ENCODE peak calls at places on chromosomes 5 and 9, in eight cellular contexts. E is AG09319; U is SW480; H is stimulated activated CD8-positive, alpha-beta memory T cell treated with anti-CD3 and anti-CD28 coated beads, Interleukin-12 subunit alpha, Interleukin-12 subunit beta, amount 100 ng/mL, for 4 hours; A is Caki2; N is cardiac muscle cell; G is CD4-positive, alpha-beta T cell; J is activated T-helper 1 cell treated with anti-CD3 and anti-CD28 coated beads, Interleukin-12 subunit alpha, Interleukin-12 subunit beta, Interleukin-2, Interleukin-4 antibody, amounts not matched to agents 30 ng/mL and 10 ng/mL and 1 ng/mL, durations not matched to agents 14 hours and 24 hours and 36 hours. O is an unnamed sample.

GRCh38 chr9:31996331-31996730 is 388.1 kb upstream of the ACO1 start:
- DNase-seq in E (no peak), U (no peak), N (no peak), G (no peak), J (no peak), A (no peak), H (no peak), O (no peak)

GRCh38 chr5:83387041-83387440 is 84.5 kb upstream of the VCAN start:
- DNase-seq in N (no peak), J (no peak), U (no peak), E (no peak), G (no peak), A (no peak), H (no peak), O (no peak)

GRCh38 chr5:57436586-57436985 is 46.0 kb downstream of the ACTBL2 start:
- DNase-seq in G (no peak), J (no peak), E (no peak), A (no peak), H (no peak), N (no peak), U (no peak), O (no peak)

GRCh38 chr5:55141945-55142690 is 17.9 kb upstream of the GPX8 start:
- DNase-seq in E (no peak), A (no peak), G (no peak), U (no peak), J (no peak), H (no peak), N (no peak), O (no peak)

GRCh38 chr9:115132648-115133047 is 14.7 kb upstream of the TNC start:
- DNase-seq in U (no peak), J (no peak), E (no peak), G (no peak), H (no peak), A (no peak), N (peak; percentile 60), O (peak; percentile 44)

GRCh38 chr5:166671818-166672217 is 1619.6 kb upstream of the WWC1 start:
- DNase-seq in N (peak; percentile 25), A (no peak), E (no peak), U (no peak), G (no peak), J (no peak), H (no peak), O (no peak)

GRCh38 chr5:73122875-73123810 is 2.8 kb downstream of the TMEM171 start:
- DNase-seq in J (no peak), E (peak; percentile 55), A (no peak), N (peak; percentile 83), G (no peak), H (no peak), U (no peak), O (peak; percentile 38)

GRCh38 chr9:80796662-80797426 is 892.5 kb downstream of the TLE1 start:
- DNase-seq in G (no peak), E (no peak), A (no peak), U (no peak), N (no peak), J (no peak), H (no peak), O (peak; percentile 22)

GRCh38 chr9:79569814-79570448 is 1.8 kb upstream of the TLE4 start:
- DNase-seq in H (no peak), A (no peak), N (no peak), J (no peak), G (no peak), U (no peak), E (no peak), O (no peak)

GRCh38 chr5:132044207-132044606 is 16.2 kb upstream of the IL3 start:
- DNase-seq in J (no peak), G (no peak), E (no peak), A (no peak), U (no peak), H (no peak), N (no peak), O (no peak)

GRCh38 chr5:180205936-180206335 is 3.1 kb downstream of the RASGEF1C start:
- DNase-seq in E (no peak), J (no peak), H (no peak), N (no peak), G (no peak), A (no peak), U (no peak), O (no peak)

GRCh38 chr5:132180134-132180745 is 47.4 kb downstream of the P4HA2 start:
- DNase-seq in A (peak; percentile 42), H (no peak), U (peak; percentile 61), J (no peak), G (no peak), N (peak; percentile 78), E (peak; percentile 42), O (no peak)

GRCh38 chr5:57889558-57889957 is 406.9 kb upstream of the ACTBL2 start:
- DNase-seq in U (peak; percentile 83), N (peak; percentile 75), H (no peak), G (no peak), A (peak; percentile 97), J (no peak), E (peak; percentile 25), O (no peak)

GRCh38 chr9:69085523-69086283 is 50.2 kb downstream of the FXN start:
- DNase-seq in H (no peak), J (no peak), E (peak; percentile 39), N (peak; percentile 95), G (no peak), A (no peak), U (no peak), O (no peak)

GRCh38 chr5:116343961-116344360 is 230.7 kb downstream of the SEMA6A start:
- DNase-seq in A (no peak), E (no peak), J (no peak), N (no peak), G (no peak), H (no peak), U (no peak), O (no peak)